ENCODE peak calls at places on chromosomes 5 and 9, in five cellular contexts. Z is dorsolateral prefrontal cortex, A is cardiac muscle cell, L is Panc1, T is upper lobe of right lung. P is an unnamed sample.

GRCh38 chr5:134122530-134122929 is 8.0 kb downstream of the TCF7 start:
- DNase-seq in Z (no peak), A (no peak), L (no peak), T (no peak), P (no peak)

GRCh38 chr9:132638240-132638639 is 31.5 kb downstream of the DDX31 start:
- DNase-seq in Z (no peak), A (no peak), L (no peak), T (no peak), P (no peak)

GRCh38 chr5:134227259-134227658 is 1.4 kb upstream of the PPP2CA start:
- DNase-seq in Z (peak), A (no peak), L (no peak), T (no peak), P (no peak)

GRCh38 chr5:93044860-93045666 is 536.0 kb downstream of the NR2F1-AS1 start:
- DNase-seq in Z (no peak), A (peak), L (no peak), T (no peak), P (no peak)

GRCh38 chr5:132999246-132999645 is 27.1 kb downstream of the ZCCHC10 start:
- DNase-seq in Z (no peak), A (no peak), L (no peak), T (no peak), P (no peak)

GRCh38 chr9:104276709-104277245 is 182.7 kb downstream of the SMC2 start:
- DNase-seq in Z (no peak), A (no peak), L (no peak), T (no peak), P (no peak)

GRCh38 chr5:177029498-177029897 is 7.0 kb downstream of the ZNF346 start:
- DNase-seq in Z (no peak), A (no peak), L (no peak), T (no peak), P (no peak)

GRCh38 chr9:86585422-86586143 is 231.4 kb upstream of the TUT7 start:
- DNase-seq in Z (no peak), A (no peak), L (no peak), T (no peak), P (no peak)

GRCh38 chr9:93299418-93300174 is 115.7 kb downstream of the WNK2 start:
- DNase-seq in Z (peak), A (no peak), L (no peak), T (no peak), P (peak)

GRCh38 chr5:127930311-127930710 is 153.3 kb upstream of the SLC12A2 start:
- DNase-seq in Z (no peak), A (no peak), L (no peak), T (no peak), P (no peak)

GRCh38 chr5:6458833-6459232 is 10.2 kb downstream of the UBE2QL1 start:
- DNase-seq in Z (no peak), A (no peak), L (no peak), T (no peak), P (peak)

GRCh38 chr5:160278356-160278755 is 34.0 kb downstream of the CCNJL start:
- DNase-seq in Z (no peak), A (no peak), L (no peak), T (no peak), P (no peak)

GRCh38 chr5:122311888-122312669 is at the start of gene SNCAIP:
- DNase-seq in Z (peak), A (peak), L (no peak), T (peak), P (peak)

GRCh38 chr9:113541019-113541900 is 77.7 kb downstream of the RGS3 start:
- DNase-seq in Z (no peak), A (peak), L (no peak), T (no peak), P (peak)

GRCh38 chr9:121636411-121636865 is 15.0 kb upstream of the DAB2IP start:
- DNase-seq in Z (no peak), A (no peak), L (no peak), T (no peak), P (no peak)

GRCh38 chr9:37621299-37621934 is 29.0 kb upstream of the TOMM5 start:
- DNase-seq in Z (no peak), A (no peak), L (no peak), T (no peak), P (no peak)

GRCh38 chr5:32261198-32261597 is 51.5 kb downstream of the MTMR12 start:
- DNase-seq in Z (no peak), A (no peak), L (no peak), T (no peak), P (no peak)

GRCh38 chr5:53114988-53115387 is 5.4 kb upstream of the MOCS2 start:
- DNase-seq in Z (no peak), A (no peak), L (no peak), T (no peak), P (no peak)

GRCh38 chr5:81779935-81780266 is 29.0 kb upstream of the SSBP2 start:
- DNase-seq in Z (no peak), A (no peak), L (no peak), T (no peak), P (no peak)

GRCh38 chr5:139132515-139132914 is 65.7 kb downstream of the SIL1 start:
- DNase-seq in Z (no peak), A (no peak), L (no peak), T (no peak), P (no peak)

GRCh38 chr5:96855041-96855872 is 21.0 kb upstream of the ERAP2 start:
- DNase-seq in Z (no peak), A (no peak), L (no peak), T (no peak), P (no peak)

GRCh38 chr5:109281136-109281690 is 128.6 kb downstream of the PJA2 start:
- DNase-seq in Z (no peak), A (no peak), L (no peak), T (no peak), P (no peak)

GRCh38 chr5:84274585-84275468 is 109.9 kb downstream of the EDIL3 start:
- DNase-seq in Z (no peak), A (peak), L (no peak), T (no peak), P (no peak)

GRCh38 chr5:51347704-51348103 is 35.5 kb upstream of the ISL1 start:
- DNase-seq in Z (no peak), A (no peak), L (no peak), T (no peak), P (no peak)

GRCh38 chr5:15285901-15286583 is 213.9 kb upstream of the FBXL7 start:
- DNase-seq in Z (peak), A (no peak), L (no peak), T (no peak), P (no peak)

GRCh38 chr9:132176338-132176737 is 14.5 kb downstream of the NTNG2 start:
- DNase-seq in Z (no peak), A (no peak), L (no peak), T (no peak), P (no peak)

GRCh38 chr5:38607930-38608545 is 51.6 kb upstream of the LIFR start:
- DNase-seq in Z (no peak), A (peak), L (no peak), T (no peak), P (no peak)

GRCh38 chr9:14315754-14316573 is 2.0 kb upstream of the NFIB start:
- DNase-seq in Z (no peak), A (peak), L (no peak), T (peak), P (peak)

GRCh38 chr9:87592554-87593394 is 95.1 kb downstream of the DAPK1 start:
- DNase-seq in Z (no peak), A (peak), L (no peak), T (peak), P (no peak)

GRCh38 chr9:114504341-114505186 is 709 bp downstream of the WHRN start:
- DNase-seq in Z (no peak), A (peak), L (no peak), T (peak), P (no peak)

GRCh38 chr9:120475341-120475740 is 104.6 kb downstream of the CDK5RAP2 start:
- DNase-seq in Z (no peak), A (no peak), L (no peak), T (no peak), P (no peak)

GRCh38 chr5:3595102-3595961 is at the start of gene IRX1:
- DNase-seq in Z (no peak), A (peak), L (no peak), T (peak), P (peak)

GRCh38 chr5:55218966-55219365 is 8.1 kb downstream of the MCIDAS start:
- DNase-seq in Z (no peak), A (no peak), L (no peak), T (peak), P (no peak)

GRCh38 chr5:160312139-160312959 is at the start of gene CCNJL:
- DNase-seq in Z (peak), A (peak), L (no peak), T (peak), P (no peak)

GRCh38 chr5:172777381-172778222 is 6.6 kb upstream of the DUSP1 start:
- DNase-seq in Z (no peak), A (no peak), L (peak), T (peak), P (peak)

GRCh38 chr5:81207009-81207408 is 26.1 kb upstream of the CKMT2 start:
- DNase-seq in Z (no peak), A (peak), L (no peak), T (no peak), P (no peak)

DNA sequence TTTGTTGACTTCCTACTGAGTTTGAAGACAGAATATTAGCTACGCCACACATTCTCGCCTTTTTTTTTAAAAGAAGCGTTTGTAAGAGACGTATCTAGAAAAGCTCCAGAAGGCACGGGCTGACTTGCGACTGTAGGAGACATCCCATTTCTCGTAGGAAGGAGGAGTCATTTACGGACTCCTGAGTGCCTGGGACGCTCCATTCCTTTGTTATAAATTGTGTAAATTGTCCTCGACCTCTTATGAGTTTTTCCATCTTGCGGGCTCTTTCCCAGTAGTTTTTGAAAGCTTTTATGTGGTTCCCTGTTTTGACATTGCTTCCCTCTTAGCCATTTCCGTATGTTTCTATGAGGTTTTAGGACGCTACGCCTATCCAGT is 1.0 kb downstream of the RABL6 start:
- DNase-seq in Z (no peak), A (peak), L (no peak), T (no peak), P (no peak)
- H3K27ac ChIP-seq in Z (peak), A (peak), L (peak), T (peak), P (no peak)

GRCh38 chr5:141077826-141078225 is 16.6 kb upstream of the PCDHB2 start:
- DNase-seq in Z (no peak), A (no peak), L (no peak), T (no peak), P (no peak)
- H3K4me3 ChIP-seq in Z (peak), A (no peak), L (no peak), T (no peak), P (peak)

DNA sequence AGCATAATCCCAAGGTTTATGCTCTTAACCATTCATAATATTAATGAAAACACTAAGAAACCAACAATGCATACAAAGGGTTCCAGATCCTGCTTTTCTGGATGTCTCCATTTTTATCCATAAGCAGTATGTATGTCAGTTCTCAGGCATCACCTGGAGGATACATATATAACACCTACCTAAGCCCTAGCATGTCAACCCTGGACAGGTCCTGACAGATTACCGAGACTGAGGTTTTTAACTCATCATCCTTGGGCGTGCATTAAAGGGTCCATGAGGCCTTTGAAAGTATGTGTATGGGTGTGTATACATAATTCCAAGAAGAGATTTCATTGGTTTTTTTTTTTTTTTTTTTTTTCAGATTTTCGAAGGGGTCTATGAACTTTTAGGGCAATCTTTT is 70.6 kb downstream of the SH3TC2 start:
- DNase-seq in Z (no peak), A (no peak), L (no peak), T (no peak), P (no peak)
- TF ChIP-seq CTCF in Z (no peak), A (no peak), L (no peak), T (no peak), P (no peak)

GRCh38 chr5:16970260-16970659 is 34.2 kb upstream of the MYO10 start:
- DNase-seq in Z (no peak), A (no peak), L (no peak), T (no peak), P (no peak)

GRCh38 chr5:16963821-16964220 is 27.7 kb upstream of the MYO10 start:
- DNase-seq in Z (no peak), A (no peak), L (no peak), T (no peak), P (no peak)

GRCh38 chr5:16970826-16971225 is 34.7 kb upstream of the MYO10 start:
- DNase-seq in Z (no peak), A (no peak), L (no peak), T (no peak), P (no peak)

GRCh38 chr5:16964821-16965220 is 28.7 kb upstream of the MYO10 start:
- DNase-seq in Z (no peak), A (peak), L (no peak), T (no peak), P (no peak)

GRCh38 chr5:16965581-16965980 is 29.5 kb upstream of the MYO10 start:
- DNase-seq in Z (no peak), A (no peak), L (no peak), T (no peak), P (no peak)
- H3K27ac ChIP-seq in Z (no peak), A (no peak), L (no peak), T (no peak), P (no peak)

GRCh38 chr9:25374281-25374680 is 304.0 kb downstream of the TUSC1 start:
- DNase-seq in Z (no peak), A (no peak), L (no peak), T (no peak), P (no peak)

DNA sequence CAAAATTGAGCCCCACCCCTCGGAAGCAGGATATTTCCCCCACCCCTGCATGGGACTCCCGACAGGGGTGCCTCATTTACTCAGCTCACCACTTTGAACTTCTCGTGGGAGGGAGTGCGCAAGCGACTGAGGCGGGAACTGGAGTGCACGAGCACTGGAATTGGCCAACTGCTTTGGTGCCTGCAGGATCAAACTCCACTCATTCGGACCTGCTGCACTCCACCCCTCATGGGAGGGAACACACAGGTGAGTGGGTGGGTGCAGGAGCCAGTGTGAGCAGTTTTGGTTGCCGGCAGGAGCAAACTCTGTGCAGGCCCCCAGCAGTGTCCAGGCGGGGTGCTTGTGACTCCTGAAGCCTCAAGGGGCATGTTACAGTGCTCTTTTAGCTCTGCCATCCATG is 301.2 kb downstream of the TUSC1 start:
- DNase-seq in Z (no peak), A (no peak), L (no peak), T (no peak), P (no peak)
- H3K4me3 ChIP-seq in Z (no peak), A (no peak), L (no peak), T (no peak), P (no peak)

DNA sequence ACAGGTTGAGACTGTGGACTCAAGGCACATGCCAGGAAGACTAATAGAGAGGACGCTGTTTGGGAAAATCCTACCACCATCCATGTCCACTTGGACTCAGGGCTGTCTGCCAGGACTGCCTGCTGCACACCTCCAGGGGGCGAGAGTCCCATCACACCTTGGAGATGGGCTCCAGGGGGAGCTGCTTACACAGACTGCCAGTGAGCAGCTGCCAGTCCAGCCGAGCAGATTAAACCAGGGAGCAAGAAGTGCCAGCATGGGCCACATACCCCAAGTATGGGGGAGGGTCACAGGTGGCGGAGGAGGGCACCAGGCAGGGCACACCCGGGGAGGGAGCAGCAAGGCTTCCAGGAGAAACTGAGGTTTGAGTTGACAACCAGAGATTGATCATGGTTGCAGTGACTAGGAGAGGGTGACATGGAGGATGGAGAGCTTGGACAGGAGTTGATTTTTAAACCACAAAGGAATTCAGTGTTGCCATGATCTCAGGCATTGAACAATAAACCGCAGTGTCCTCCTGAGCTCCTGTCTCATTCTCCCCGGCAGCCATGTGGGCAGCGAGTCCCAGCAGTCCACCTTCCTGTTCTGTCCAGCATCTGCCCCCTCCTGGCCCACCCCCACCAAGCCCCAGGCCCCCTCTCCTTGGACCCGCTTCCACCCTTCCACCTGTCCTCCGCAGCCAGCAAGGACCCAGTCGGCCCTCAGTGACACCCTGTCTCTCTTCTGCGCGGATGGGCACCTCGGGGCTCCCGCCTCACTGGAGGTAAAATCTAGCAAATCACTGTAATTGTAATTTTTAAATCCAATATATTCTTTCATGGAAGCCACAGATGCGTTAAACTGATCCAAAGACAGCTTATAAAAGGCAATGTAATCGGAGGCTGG is 3.1 kb upstream of the VAV2 start:
- DNase-seq in Z (no peak), A (no peak), L (no peak), T (peak), P (no peak)
- TF ChIP-seq CTCF in Z (no peak), A (no peak), L (no peak), T (no peak), P (no peak)

DNA sequence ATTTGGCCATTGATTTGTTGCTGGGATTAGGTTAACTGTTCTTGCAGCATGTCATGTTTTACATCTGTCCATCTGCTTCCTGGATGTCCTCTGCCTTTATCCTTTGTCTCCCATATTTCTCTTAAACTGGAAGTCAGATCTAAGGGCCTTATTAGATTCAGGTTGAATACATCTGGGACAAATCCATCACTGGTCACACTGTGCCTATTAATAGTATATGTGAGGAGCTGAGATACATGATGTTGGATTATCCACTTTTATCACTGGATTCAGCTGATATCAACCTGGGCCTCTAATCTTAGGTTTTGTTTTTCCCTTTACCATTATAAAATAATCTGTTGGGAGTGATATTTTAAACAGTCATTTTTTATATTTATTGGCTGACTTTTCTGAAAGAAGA is 41.8 kb upstream of the ROPN1L start:
- DNase-seq in Z (no peak), A (no peak), L (no peak), T (no peak), P (no peak)
- H3K27ac ChIP-seq in Z (peak), A (no peak), L (no peak), T (no peak), P (no peak)

DNA sequence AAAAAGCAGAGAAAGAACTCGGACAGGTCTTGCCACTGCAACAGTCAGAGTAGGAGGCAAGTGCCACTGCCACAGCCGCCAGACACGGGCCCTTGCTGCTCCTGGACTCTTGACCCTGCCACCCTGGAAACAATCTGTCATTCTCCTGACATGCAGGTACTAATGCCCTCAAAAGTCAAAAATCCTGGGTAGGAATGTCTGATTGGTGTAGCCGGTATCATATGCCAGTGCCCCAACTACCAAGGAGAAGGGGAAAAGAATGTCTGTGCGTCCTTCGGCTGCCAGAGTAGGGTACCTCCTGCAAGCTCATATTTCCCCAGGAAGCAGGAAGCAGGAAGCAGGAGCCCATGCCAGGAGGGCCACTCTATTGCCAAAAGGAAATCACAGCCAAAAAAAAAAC is 30.5 kb upstream of the F2RL1 start:
- DNase-seq in Z (no peak), A (no peak), L (no peak), T (no peak), P (no peak)
- H3K4me3 ChIP-seq in Z (no peak), A (no peak), L (no peak), T (no peak), P (no peak)

P was measured in coronary artery.